ENCODE peak calls at places on chromosomes 3 and 15, in five cellular contexts. Q is NCI-H2081, V is AG08395, N is NCI-H1092, B is kidney epithelial cell. W is an unnamed sample.

GRCh38 chr15:97177135-97177704 is 783.3 kb upstream of the ARRDC4 start:
- DNase-seq in Q (no peak), V (no peak), N (no peak), B (no peak), W (no peak)

GRCh38 chr3:33578325-33579180 is 138.3 kb upstream of the UBP1 start:
- DNase-seq in Q (no peak), V (peak), N (no peak), B (no peak), W (no peak)

GRCh38 chr3:127744875-127745274 is 72.1 kb downstream of the ABTB1 start:
- DNase-seq in Q (no peak), V (no peak), N (no peak), B (no peak), W (no peak)

GRCh38 chr15:40354408-40355171 is 3.4 kb upstream of the DISP2 start:
- DNase-seq in Q (peak), V (peak), N (peak), B (no peak), W (peak)

GRCh38 chr15:67504061-67504460 is 16.9 kb upstream of the C15orf61 start:
- DNase-seq in Q (no peak), V (no peak), N (no peak), B (no peak), W (no peak)

GRCh38 chr3:36944641-36945270 is at the start of gene TRANK1:
- DNase-seq in Q (peak), V (peak), N (no peak), B (no peak), W (no peak)

GRCh38 chr3:171980578-171981270 is 58.7 kb upstream of the FNDC3B start:
- DNase-seq in Q (no peak), V (no peak), N (no peak), B (no peak), W (no peak)

GRCh38 chr3:193391902-193392301 is 13.3 kb upstream of the ATP13A5 start:
- DNase-seq in Q (no peak), V (no peak), N (no peak), B (peak), W (peak)

GRCh38 chr3:166013073-166013679 is 176.0 kb upstream of the BCHE start:
- DNase-seq in Q (peak), V (no peak), N (no peak), B (no peak), W (peak)

GRCh38 chr15:80550910-80551265 is 144.2 kb upstream of the ABHD17C start:
- DNase-seq in Q (peak), V (no peak), N (no peak), B (no peak), W (no peak)

GRCh38 chr3:184022323-184022722 is 4.6 kb upstream of the ABCC5 start:
- DNase-seq in Q (no peak), V (no peak), N (no peak), B (no peak), W (no peak)

GRCh38 chr3:179093807-179094206 is 22.2 kb upstream of the ZMAT3 start:
- DNase-seq in Q (no peak), V (no peak), N (no peak), B (no peak), W (no peak)

GRCh38 chr15:78047631-78048409 is 29.7 kb downstream of the TBC1D2B start:
- DNase-seq in Q (no peak), V (peak), N (no peak), B (no peak), W (no peak)

GRCh38 chr15:64883997-64884511 is 27.6 kb upstream of the ANKDD1A start:
- DNase-seq in Q (peak), V (peak), N (no peak), B (peak), W (no peak)

GRCh38 chr3:127497166-127497565 is 93.4 kb downstream of the TPRA1 start:
- DNase-seq in Q (no peak), V (no peak), N (no peak), B (no peak), W (no peak)

GRCh38 chr3:179473565-179473964 is 22.3 kb upstream of the GNB4 start:
- DNase-seq in Q (no peak), V (no peak), N (no peak), B (no peak), W (no peak)

GRCh38 chr3:47594792-47595191 is 16.1 kb upstream of the CSPG5 start:
- DNase-seq in Q (no peak), V (no peak), N (no peak), B (no peak), W (no peak)

GRCh38 chr3:38532529-38532928 is 36.4 kb downstream of the EXOG start:
- DNase-seq in Q (no peak), V (no peak), N (no peak), B (no peak), W (no peak)

GRCh38 chr15:51160484-51160883 is 65.8 kb upstream of the TNFAIP8L3 start:
- DNase-seq in Q (no peak), V (no peak), N (no peak), B (no peak), W (no peak)

GRCh38 chr3:10602769-10603768 is 97.7 kb upstream of the ATP2B2 start:
- DNase-seq in Q (no peak), V (no peak), N (no peak), B (no peak), W (no peak)

GRCh38 chr3:99925584-99925983 is 107.9 kb downstream of the CMSS1 start:
- DNase-seq in Q (no peak), V (peak), N (peak), B (no peak), W (peak)

GRCh38 chr15:90184786-90185704 is 16.1 kb upstream of the SEMA4B start:
- DNase-seq in Q (peak), V (peak), N (peak), B (no peak), W (peak)

GRCh38 chr3:15305366-15305844 is 27.0 kb downstream of the SH3BP5 start:
- DNase-seq in Q (no peak), V (no peak), N (no peak), B (no peak), W (no peak)

GRCh38 chr3:65284971-65285370 is 597.2 kb upstream of the ADAMTS9 start:
- DNase-seq in Q (no peak), V (no peak), N (no peak), B (no peak), W (no peak)

GRCh38 chr15:28888302-28888894 is 2.6 kb downstream of the APBA2 start:
- DNase-seq in Q (no peak), V (no peak), N (no peak), B (no peak), W (no peak)